ENCODE peak calls at places on chromosomes 1 and 21, in five cellular contexts. T is fibroblast of pulmonary artery, R is dorsolateral prefrontal cortex, F is A549, L is cardiac muscle cell. J is an unnamed sample.

GRCh38 chr1:3023994-3024393 is 2.7 kb downstream of the ACTRT2 start:
- DNase-seq in L (no peak), T (no peak), R (peak), F (peak), J (no peak)

GRCh38 chr1:15617874-15618684 is 821 bp downstream of the DDI2 start:
- DNase-seq in T (peak), R (no peak), F (no peak), L (peak), J (peak)

GRCh38 chr1:89721351-89721750 is 88.4 kb downstream of the LRRC8C start:
- DNase-seq in T (peak), R (no peak), L (peak), F (no peak), J (no peak)

GRCh38 chr1:12376236-12377064 is 146.6 kb downstream of the VPS13D start:
- DNase-seq in F (no peak), R (no peak), T (peak), L (peak), J (no peak)

GRCh38 chr1:114524933-114525332 is 13.9 kb upstream of the TRIM33 start:
- DNase-seq in R (no peak), L (no peak), F (no peak), T (no peak), J (no peak)

GRCh38 chr1:216700779-216701178 is 22.4 kb downstream of the ESRRG start:
- DNase-seq in T (no peak), R (no peak), F (no peak), L (no peak), J (no peak)

GRCh38 chr1:196409586-196409985 is 198.7 kb downstream of the KCNT2 start:
- DNase-seq in F (no peak), R (no peak), T (peak), L (no peak), J (no peak)

GRCh38 chr1:147890177-147890790 is 12.3 kb upstream of the GJA8 start:
- DNase-seq in T (peak), L (peak), F (peak), R (peak), J (peak)

GRCh38 chr1:44723496-44724407 is 7.2 kb downstream of the RNU5D-1 start:
- DNase-seq in L (no peak), T (no peak), F (no peak), R (no peak), J (no peak)

GRCh38 chr1:221809101-221810029 is 67.5 kb upstream of the DUSP10 start:
- DNase-seq in T (no peak), R (no peak), F (no peak), L (no peak), J (no peak)

GRCh38 chr1:88404582-88404981 is 279.5 kb upstream of the PKN2 start:
- DNase-seq in L (no peak), R (no peak), F (no peak), T (no peak), J (no peak)

GRCh38 chr1:207887542-207887941 is 23.4 kb downstream of the CD34 start:
- DNase-seq in R (no peak), L (no peak), T (no peak), F (no peak), J (no peak)

GRCh38 chr1:207277241-207277640 is 44.2 kb upstream of the CD55 start:
- DNase-seq in R (no peak), L (no peak), F (no peak), T (no peak), J (no peak)

GRCh38 chr1:3441449-3441848 is 13.0 kb upstream of the ARHGEF16 start:
- DNase-seq in L (no peak), F (no peak), R (no peak), T (no peak), J (no peak)

GRCh38 chr1:56074357-56074717 is 505.0 kb downstream of the PLPP3 start:
- DNase-seq in L (no peak), F (no peak), T (no peak), R (no peak), J (no peak)

GRCh38 chr1:218620956-218621355 is 275.8 kb downstream of the TGFB2 start:
- DNase-seq in R (no peak), F (peak), T (peak), L (no peak), J (no peak)

GRCh38 chr1:161307892-161308638 is 1.7 kb downstream of the MPZ start:
- DNase-seq in F (no peak), R (no peak), T (peak), L (peak), J (no peak)

GRCh38 chr1:12760256-12760795 is 13.2 kb upstream of the PRAMEF12 start:
- DNase-seq in T (no peak), F (peak), L (no peak), R (no peak), J (no peak)

GRCh38 chr1:46184920-46185658 is 8.8 kb upstream of the P3R3URF start:
- DNase-seq in L (no peak), F (no peak), T (no peak), R (no peak), J (no peak)

GRCh38 chr1:41578712-41579335 is 94.3 kb upstream of the EDN2 start:
- DNase-seq in R (no peak), F (peak), L (peak), T (peak), J (no peak)

GRCh38 chr1:53349968-53350852 is 22.3 kb upstream of the LRP8 start:
- DNase-seq in T (no peak), F (no peak), R (no peak), L (no peak), J (no peak)

GRCh38 chr1:25784575-25785051 is 15.4 kb upstream of the SELENON start:
- DNase-seq in F (no peak), R (no peak), L (no peak), T (no peak), J (no peak)

GRCh38 chr1:180250499-180250770 is 20.4 kb downstream of the LHX4 start:
- DNase-seq in T (no peak), L (no peak), F (no peak), R (no peak), J (no peak)

GRCh38 chr1:30512253-30512921 is 211.0 kb downstream of the MATN1 start:
- DNase-seq in F (no peak), T (no peak), R (no peak), L (no peak), J (no peak)

GRCh38 chr1:36304521-36304920 is 1.6 kb upstream of the SH3D21 start:
- DNase-seq in R (no peak), T (no peak), F (no peak), L (no peak), J (no peak)

GRCh38 chr1:214573386-214574358 is 22.3 kb upstream of the PTPN14 start:
- DNase-seq in F (no peak), L (peak), R (no peak), T (peak), J (no peak)

GRCh38 chr1:169590932-169591331 is 4.7 kb upstream of the F5 start:
- DNase-seq in R (no peak), L (no peak), T (no peak), F (no peak), J (no peak)

GRCh38 chr1:185091480-185091879 is 46.1 kb downstream of the RNF2 start:
- DNase-seq in L (no peak), R (no peak), F (no peak), T (no peak), J (no peak)

GRCh38 chr1:37809942-37810341 is 1.9 kb upstream of the YRDC start:
- DNase-seq in F (no peak), R (no peak), L (peak), T (peak), J (no peak)

GRCh38 chr1:197955486-197956394 is 38.6 kb downstream of the LHX9 start:
- DNase-seq in L (peak), R (no peak), T (peak), F (no peak), J (no peak)

GRCh38 chr1:3217096-3217724 is 148.2 kb downstream of the PRDM16 start:
- DNase-seq in T (no peak), F (no peak), L (no peak), R (no peak), J (no peak)

GRCh38 chr1:205610781-205611473 is 20.9 kb downstream of the ELK4 start:
- DNase-seq in L (no peak), R (no peak), T (no peak), F (no peak), J (no peak)

GRCh38 chr1:10510520-10511493 is 36.1 kb downstream of the PEX14 start:
- DNase-seq in R (no peak), L (peak), T (peak), F (peak), J (no peak)

GRCh38 chr1:178942285-178943218 is 71.7 kb upstream of the ANGPTL1 start:
- DNase-seq in T (peak), L (peak), F (no peak), R (no peak), J (no peak)

GRCh38 chr1:112743174-112744018 is 28.3 kb upstream of the PPM1J start:
- DNase-seq in L (peak), T (no peak), R (no peak), F (no peak), J (no peak)

GRCh38 chr1:230901711-230902110 is 33.4 kb upstream of the C1orf198 start:
- DNase-seq in F (no peak), T (no peak), R (no peak), L (no peak), J (no peak)

GRCh38 chr1:30697977-30698376 is 25.4 kb downstream of the MATN1 start:
- DNase-seq in F (no peak), R (no peak), L (peak), T (peak), J (no peak)

GRCh38 chr1:221829327-221830011 is 87.6 kb upstream of the DUSP10 start:
- DNase-seq in R (no peak), L (peak), T (peak), F (peak), J (no peak)

GRCh38 chr1:234902774-234903173 is 225.9 kb downstream of the TOMM20 start:
- DNase-seq in R (no peak), F (no peak), T (no peak), L (no peak), J (no peak)
- TF ChIP-seq CTCF in R (no peak), F (no peak), T (no peak), L (no peak), J (no peak)

GRCh38 chr21:30674312-30674711 is 31.6 kb downstream of the KRTAP20-3 start:
- DNase-seq in R (no peak), F (no peak), T (no peak), L (no peak), J (no peak)
- TF ChIP-seq CTCF in R (no peak), F (no peak), T (no peak), L (no peak), J (no peak)

GRCh38 chr1:228004331-228004871 is 2.4 kb upstream of the WNT3A start:
- DNase-seq in T (peak), L (peak), R (no peak), F (peak), J (no peak)
- TF ChIP-seq CTCF in T (peak), L (peak), R (no peak), F (peak), J (peak)

GRCh38 chr1:237901284-237901870 is 10.7 kb upstream of the ZP4 start:
- DNase-seq in L (peak), F (peak), R (no peak), T (no peak), J (peak)
- TF ChIP-seq CTCF in L (no peak), F (peak), R (peak), T (no peak), J (peak)

DNA sequence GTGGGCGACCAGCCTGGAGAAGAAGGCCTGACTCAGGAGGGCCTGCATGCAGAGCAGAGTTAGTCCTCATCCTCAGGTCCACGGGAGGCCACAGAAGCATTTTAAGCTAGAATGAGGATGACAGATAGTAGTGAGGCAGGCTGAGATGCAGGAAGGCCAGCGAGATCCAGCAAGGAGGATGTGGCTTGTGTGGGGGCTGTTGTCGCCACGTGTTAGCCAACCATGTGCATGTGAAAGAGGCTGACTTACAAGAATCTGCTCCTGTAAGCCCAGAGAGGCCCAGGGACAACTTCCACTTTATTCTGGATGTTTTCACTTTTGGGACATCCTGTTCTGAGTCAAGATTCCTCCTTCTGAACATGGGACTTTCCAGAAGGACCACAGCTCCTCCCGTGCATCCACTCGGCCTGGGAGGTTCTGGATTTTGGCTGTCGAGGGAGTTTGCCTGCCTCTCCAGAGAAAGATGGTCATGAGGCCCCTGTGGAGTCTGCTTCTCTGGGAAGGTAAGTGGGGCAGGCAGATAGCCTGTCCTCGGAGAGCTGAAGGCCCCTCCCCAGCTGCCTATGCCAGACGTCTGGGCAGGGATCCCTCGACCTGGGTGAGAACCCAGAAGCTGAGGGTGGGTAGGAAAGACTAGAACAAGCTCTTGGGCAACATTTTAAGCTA is at the start of gene SLAMF8:
- DNase-seq in T (peak), R (no peak), F (no peak), L (peak), J (no peak)
- TF ChIP-seq CTCF in T (no peak), R (no peak), F (no peak), L (no peak), J (no peak)

GRCh38 chr21:44442266-44443125 is 12.8 kb upstream of the LRRC3 start:
- DNase-seq in L (no peak), F (no peak), T (no peak), R (no peak), J (no peak)

GRCh38 chr21:44445413-44445812 is 9.9 kb upstream of the LRRC3 start:
- DNase-seq in R (no peak), F (no peak), T (no peak), L (no peak), J (no peak)

GRCh38 chr21:44443891-44444285 is 11.4 kb upstream of the LRRC3 start:
- DNase-seq in L (no peak), R (no peak), T (no peak), F (no peak), J (no peak)

GRCh38 chr21:44443291-44443890 is 11.9 kb upstream of the LRRC3 start:
- DNase-seq in T (no peak), L (no peak), R (no peak), F (no peak), J (no peak)

DNA sequence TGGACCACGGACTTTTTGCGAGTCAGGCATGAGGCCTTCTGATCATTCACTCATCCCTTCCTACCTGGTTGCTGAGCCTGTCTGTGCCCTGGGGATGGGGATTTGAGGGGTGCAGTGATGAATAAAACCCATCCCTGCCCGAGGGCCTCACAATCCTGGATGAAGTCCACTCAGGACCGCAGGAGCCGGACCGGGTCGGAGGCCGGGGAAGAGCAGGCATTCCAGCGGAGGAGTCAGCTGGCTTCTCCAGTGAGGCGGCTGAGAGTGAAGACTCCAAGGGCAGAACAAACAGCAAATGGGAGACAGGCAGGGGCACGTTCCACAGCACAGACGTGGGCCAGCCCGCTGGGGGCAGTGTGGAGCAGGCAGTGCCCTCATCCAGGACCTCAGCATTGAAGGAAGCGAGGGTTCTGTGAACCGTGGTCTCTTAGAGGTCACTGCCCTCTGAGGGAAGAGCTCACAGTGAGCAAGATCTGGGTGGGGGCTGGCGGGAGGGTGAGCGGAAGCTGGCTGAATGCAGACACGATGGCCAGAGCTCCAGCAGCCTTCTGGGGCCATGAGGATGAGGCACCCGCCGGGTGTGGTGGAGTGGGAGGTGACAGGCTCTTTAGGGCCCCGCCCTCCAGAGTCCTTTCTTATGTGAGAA is 10.9 kb upstream of the LRRC3 start:
- DNase-seq in F (peak), L (no peak), R (no peak), T (no peak), J (peak)
- TF ChIP-seq CTCF in F (no peak), L (no peak), R (no peak), T (peak), J (peak)

GRCh38 chr1:165631403-165632151 is 543 bp downstream of the MGST3 start:
- DNase-seq in T (peak), F (peak), L (peak), R (peak), J (peak)
- TF ChIP-seq CTCF in T (peak), F (peak), L (peak), R (no peak), J (no peak)

GRCh38 chr1:19439464-19440171 is 45.7 kb downstream of the CAPZB start:
- DNase-seq in T (peak), R (peak), L (peak), F (no peak), J (no peak)
- TF ChIP-seq CTCF in T (peak), R (peak), L (peak), F (no peak), J (no peak)

GRCh38 chr1:241642593-241642944 is 2.4 kb upstream of the CHML start:
- DNase-seq in R (no peak), T (no peak), F (no peak), L (no peak), J (no peak)
- TF ChIP-seq CTCF in R (no peak), T (no peak), F (no peak), L (no peak), J (no peak)

GRCh38 chr1:27137544-27138075 is 17.3 kb downstream of the SLC9A1 start:
- DNase-seq in L (no peak), R (no peak), F (no peak), T (no peak), J (no peak)

GRCh38 chr1:27137022-27137542 is 17.8 kb downstream of the SLC9A1 start:
- DNase-seq in T (no peak), R (peak), F (no peak), L (no peak), J (no peak)

GRCh38 chr1:27138368-27138767 is 16.6 kb downstream of the SLC9A1 start:
- DNase-seq in T (no peak), R (no peak), F (no peak), L (no peak), J (no peak)

GRCh38 chr1:27133990-27134389 is 20.9 kb downstream of the SLC9A1 start:
- DNase-seq in L (peak), R (no peak), T (no peak), F (no peak), J (no peak)

DNA sequence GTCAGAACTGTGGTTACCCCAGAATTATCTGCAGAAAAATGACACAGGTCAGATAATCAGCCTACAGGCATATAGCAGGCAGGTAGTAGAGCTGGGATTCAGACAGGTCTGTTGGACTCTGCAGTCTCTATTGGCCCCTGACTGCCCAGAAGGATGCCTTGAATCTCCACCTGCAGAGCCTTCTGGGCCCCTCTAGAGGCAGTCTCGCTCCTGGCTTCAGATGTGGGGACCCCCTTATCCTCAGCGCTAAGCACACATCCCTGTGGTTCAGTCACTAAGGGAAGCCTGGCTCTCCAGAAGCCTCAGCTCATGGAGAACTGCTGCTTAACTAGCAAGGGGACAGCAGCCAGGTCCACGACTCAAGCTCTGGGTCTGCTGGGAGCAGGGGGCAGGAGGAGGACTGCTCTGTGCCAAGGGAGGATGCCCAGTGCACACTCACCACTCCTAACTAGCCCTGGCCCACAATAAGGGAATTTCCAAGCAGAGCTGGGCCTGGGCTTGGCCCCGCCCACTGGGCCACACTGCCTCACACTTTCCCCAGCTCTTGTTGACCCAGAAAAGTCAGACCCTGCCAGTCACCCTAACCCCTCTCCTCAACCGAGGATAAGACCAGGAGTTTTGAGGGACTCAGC is 18.9 kb downstream of the SLC9A1 start:
- DNase-seq in R (no peak), F (no peak), L (no peak), T (no peak), J (no peak)
- TF ChIP-seq CTCF in R (no peak), F (no peak), L (peak), T (peak), J (no peak)